ENCODE peak calls at places on chromosomes 13 and 19, in seven cellular contexts. D is uterus, L is pancreas, B is heart left ventricle, Z is psoas muscle, S is right lobe of liver, A is IMR-90. X is an unnamed sample.

GRCh38 chr13:74027161-74027779 is 106.9 kb downstream of the KLF12 start:
- DNase-seq in Z (no peak), B (no peak), L (no peak), A (no peak), S (no peak), D (no peak), X (no peak)

GRCh38 chr19:688214-688613 is 7.0 kb downstream of the PRSS57 start:
- DNase-seq in Z (no peak), B (no peak), D (no peak), L (no peak), A (no peak), S (no peak), X (no peak)

GRCh38 chr13:100088282-100088647 is 628 bp upstream of the PCCA start:
- DNase-seq in A (no peak), Z (no peak), D (no peak), S (no peak), B (no peak), L (no peak), X (no peak)

GRCh38 chr19:3466630-3467029 is 13.7 kb downstream of the SMIM24 start:
- DNase-seq in D (no peak), L (peak; percentile 15), Z (no peak), S (no peak), B (no peak), A (no peak), X (no peak)

GRCh38 chr13:96824110-96824509 is 170.2 kb downstream of the OXGR1 start:
- DNase-seq in D (no peak), B (no peak), L (no peak), Z (no peak), S (no peak), A (no peak), X (no peak)

GRCh38 chr13:100833427-100833826 is 158.8 kb upstream of the TMTC4 start:
- DNase-seq in Z (no peak), L (no peak), S (no peak), A (no peak), D (no peak), B (no peak), X (no peak)

GRCh38 chr19:16588089-16588823 is 16.0 kb upstream of the SLC35E1 start:
- DNase-seq in L (peak; percentile 50), A (peak; percentile 19), S (no peak), B (no peak), D (no peak), Z (no peak), X (peak; percentile 82)

GRCh38 chr19:6501740-6502648 is at the start of gene TUBB4A:
- DNase-seq in D (no peak), L (no peak), S (no peak), A (no peak), Z (peak; percentile 40), B (peak; percentile 71), X (peak; percentile 55)

GRCh38 chr19:16118489-16119033 is 6.9 kb downstream of the RAB8A start:
- DNase-seq in S (no peak), B (no peak), D (no peak), L (no peak), A (no peak), Z (no peak), X (no peak)

GRCh38 chr19:36528921-36529518 is 949 bp upstream of the ZNF260 start:
- DNase-seq in D (no peak), S (no peak), L (no peak), B (no peak), A (no peak), Z (no peak), X (peak; percentile 25)

GRCh38 chr13:40371531-40372125 is 294.8 kb downstream of the FOXO1 start:
- DNase-seq in S (no peak), B (no peak), D (no peak), Z (no peak), L (no peak), A (no peak), X (no peak)

GRCh38 chr19:45234089-45234869 is 10.9 kb downstream of the EXOC3L2 start:
- DNase-seq in L (no peak), Z (no peak), S (no peak), B (no peak), D (no peak), A (no peak), X (no peak)

GRCh38 chr19:2469102-2469914 is 6.6 kb upstream of the GADD45B start:
- DNase-seq in Z (peak; percentile 60), D (no peak), L (no peak), S (no peak), B (no peak), A (peak; percentile 78), X (no peak)

GRCh38 chr13:48580886-48581285 is 48.0 kb upstream of the RCBTB2 start:
- DNase-seq in L (no peak), A (no peak), D (no peak), Z (no peak), B (no peak), S (no peak), X (no peak)

GRCh38 chr19:50639121-50640112 is at the start of gene SYT3:
- DNase-seq in S (no peak), B (no peak), Z (no peak), L (peak; percentile 34), A (peak; percentile 27), D (peak; percentile 17), X (peak; percentile 17)

GRCh38 chr13:113930711-113931637 is 42.9 kb downstream of the C13orf46 start:
- DNase-seq in D (peak; percentile 11), B (peak; percentile 51), A (no peak), S (peak; percentile 49), L (peak; percentile 5), Z (no peak), X (no peak)

GRCh38 chr13:68078874-68079273 is 848.7 kb upstream of the PCDH9 start:
- DNase-seq in Z (no peak), S (no peak), A (no peak), B (no peak), L (no peak), D (no peak), X (no peak)

GRCh38 chr13:110869805-110870706 is 44.8 kb downstream of the ANKRD10 start:
- DNase-seq in B (peak; percentile 83), L (peak; percentile 93), D (peak; percentile 98), S (peak; percentile 60), Z (peak; percentile 93), A (peak; percentile 100), X (peak; percentile 59)

GRCh38 chr19:47507031-47507430 is 7.8 kb downstream of the NAPA start:
- DNase-seq in A (no peak), Z (no peak), L (peak; percentile 53), S (no peak), B (no peak), D (no peak), X (no peak)

GRCh38 chr19:35843676-35844481 is 8.4 kb downstream of the NPHS1 start:
- DNase-seq in Z (no peak), D (no peak), A (no peak), S (peak; percentile 37), B (no peak), L (peak; percentile 77), X (peak; percentile 75)

GRCh38 chr13:20305587-20305986 is 73.5 kb upstream of the GJB6 start:
- DNase-seq in D (no peak), L (no peak), S (no peak), Z (no peak), A (no peak), B (no peak), X (no peak)

DNA sequence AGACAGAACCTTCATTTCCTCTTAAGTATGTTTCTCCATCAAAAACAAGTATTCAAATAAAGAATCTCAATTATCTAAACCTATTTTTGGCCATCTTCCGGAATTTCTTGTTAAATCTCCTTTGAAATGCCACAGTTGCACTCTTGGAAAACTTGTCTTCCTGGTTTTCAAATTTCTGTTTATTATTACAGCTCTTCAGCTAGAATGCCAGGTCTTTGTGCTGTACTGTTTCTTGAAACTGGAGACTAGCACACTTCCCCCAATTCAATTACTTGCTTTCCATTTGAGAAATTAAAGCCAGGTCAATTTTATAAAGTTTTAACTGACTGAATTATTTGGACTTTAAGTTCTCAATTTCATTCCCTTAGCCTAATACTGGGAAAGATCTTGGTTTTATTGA is 10.2 kb downstream of the KCNRG start:
- DNase-seq in S (no peak), D (no peak), A (peak; percentile 41), Z (no peak), L (no peak), B (no peak), X (no peak)
- H3K4me3 ChIP-seq in S (no peak overlapping the region), D (no peak overlapping the region), A (no peak overlapping the region), Z (no peak overlapping the region), L (no peak overlapping the region), B (no peak overlapping the region), X (no peak overlapping the region)

GRCh38 chr19:21569497-21569870 is 64.1 kb downstream of the ZNF429 start:
- DNase-seq in L (peak; percentile 40), D (no peak), B (peak; percentile 85), A (no peak), Z (no peak), S (peak; percentile 70), X (no peak)

GRCh38 chr19:21566073-21566472 is 60.7 kb downstream of the ZNF429 start:
- DNase-seq in L (no peak), D (no peak), A (no peak), Z (no peak), B (no peak), S (no peak), X (no peak)

GRCh38 chr19:21571316-21571715 is 65.9 kb downstream of the ZNF429 start:
- DNase-seq in A (no peak), Z (no peak), D (no peak), L (no peak), S (no peak), B (no peak), X (no peak)

GRCh38 chr19:21574607-21575006 is 69.2 kb downstream of the ZNF429 start:
- DNase-seq in D (no peak), A (no peak), B (no peak), L (no peak), S (no peak), Z (no peak), X (no peak)

GRCh38 chr19:21568816-21569496 is 63.6 kb downstream of the ZNF429 start:
- DNase-seq in L (peak; percentile 91), B (peak; percentile 91), Z (peak; percentile 81), A (peak; percentile 94), S (peak; percentile 87), D (peak; percentile 93), X (peak; percentile 92)
- H3K9me3 ChIP-seq in L (no peaks in the 10 kb centered on the region), B (no peaks in the 10 kb centered on the region), Z (no peaks in the 10 kb centered on the region), A (peaks cover 17% of the 10 kb centered on the region), S (peaks cover 10% of the 10 kb centered on the region), D (no peaks in the 10 kb centered on the region), X (no peaks in the 10 kb centered on the region)

GRCh38 chr13:51781246-51782022 is 22.5 kb downstream of the DHRS12 start:
- DNase-seq in B (no peak), S (no peak), L (peak; percentile 72), Z (no peak), D (no peak), A (peak; percentile 24), X (no peak)
- TF ChIP-seq CTCF in B (peak; percentile 29), S (no peak), L (no peak), Z (no peak), D (no peak), A (peak; percentile 39), X (no peak)

DNA sequence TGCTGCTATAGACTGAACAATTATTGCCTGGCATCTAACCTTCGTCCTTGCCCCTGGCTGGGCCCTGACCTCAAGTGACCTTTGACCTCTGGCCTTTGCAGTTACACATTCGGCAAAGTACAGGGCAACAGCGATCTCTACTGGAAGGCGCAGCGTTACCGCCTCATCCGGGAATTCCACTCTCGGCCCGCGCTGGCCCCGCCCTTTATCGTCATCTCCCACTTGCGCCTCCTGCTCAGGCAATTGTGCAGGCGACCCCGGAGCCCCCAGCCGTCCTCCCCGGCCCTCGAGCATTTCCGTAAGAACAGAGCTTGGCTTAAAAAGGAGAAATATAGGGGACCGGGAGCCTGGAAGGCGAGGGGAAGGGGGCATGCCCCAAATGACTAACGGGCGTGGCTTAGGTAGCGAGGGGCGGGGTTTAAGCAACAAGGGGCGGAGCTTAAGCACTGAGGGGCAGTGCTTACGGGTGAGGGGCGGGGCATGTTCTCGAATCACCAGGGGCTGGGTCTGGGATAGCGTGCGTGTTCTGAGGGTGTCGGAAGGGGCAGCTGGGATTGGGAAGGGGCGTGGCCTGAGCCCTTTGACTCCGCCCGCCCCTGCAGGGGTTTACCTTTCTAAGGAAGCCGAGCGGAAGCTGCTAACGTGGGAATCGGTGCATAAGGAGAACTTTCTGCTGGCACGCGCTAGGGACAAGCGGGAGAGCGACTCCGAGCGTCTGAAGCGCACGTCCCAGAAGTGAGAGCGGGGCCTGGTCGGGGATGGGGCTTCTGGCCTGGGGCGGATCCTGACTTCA is 52.7 kb downstream of the TRPM4 start:
- DNase-seq in Z (no peak), D (peak; percentile 47), B (no peak), L (peak; percentile 92), A (no peak), S (peak; percentile 95), X (peak; percentile 61)
- H3K4me3 ChIP-seq in Z (no peak overlapping the region), D (no peak overlapping the region), B (no peak overlapping the region), L (peak overlapping the region; percentile 36), A (no peak overlapping the region), S (peak overlapping the region; percentile 62), X (no peak overlapping the region)